ENCODE peak calls at places on chromosomes 2 and 18, in six cellular contexts. One of them, this sample, is unnamed.

GRCh38 chr2:109205447-109205846 is 76.4 kb downstream of the SH3RF3 start:
- DNase-seq in neuronal stem cell: no peak
- DNase-seq in caudate nucleus: no peak
- DNase-seq in effector memory CD4-positive, alpha-beta T cell: no peak
- DNase-seq in hepatocyte: no peak
- DNase-seq in mesenchymal stem cell: no peak
- DNase-seq in this sample: no peak

GRCh38 chr2:88857951-88858406 is 166.5 kb downstream of the RPIA start:
- DNase-seq in mesenchymal stem cell: no peak
- DNase-seq in caudate nucleus: no peak
- DNase-seq in hepatocyte: no peak
- DNase-seq in effector memory CD4-positive, alpha-beta T cell: no peak
- DNase-seq in neuronal stem cell: no peak
- DNase-seq in this sample: no peak

GRCh38 chr2:105510761-105511669 is 112.2 kb upstream of the FHL2 start:
- DNase-seq in caudate nucleus: no peak
- DNase-seq in hepatocyte: peak
- DNase-seq in mesenchymal stem cell: peak
- DNase-seq in neuronal stem cell: no peak
- DNase-seq in effector memory CD4-positive, alpha-beta T cell: no peak
- DNase-seq in this sample: no peak

GRCh38 chr2:95025406-95026319 is at the start of gene MAL:
- DNase-seq in caudate nucleus: peak
- DNase-seq in effector memory CD4-positive, alpha-beta T cell: peak
- DNase-seq in hepatocyte: no peak
- DNase-seq in mesenchymal stem cell: no peak
- DNase-seq in neuronal stem cell: peak
- DNase-seq in this sample: no peak

GRCh38 chr2:169796441-169796840 is 2.2 kb upstream of the SSB start:
- DNase-seq in caudate nucleus: no peak
- DNase-seq in neuronal stem cell: no peak
- DNase-seq in hepatocyte: no peak
- DNase-seq in mesenchymal stem cell: no peak
- DNase-seq in effector memory CD4-positive, alpha-beta T cell: no peak
- DNase-seq in this sample: no peak

GRCh38 chr18:5295231-5295920 is at the start of gene ZBTB14:
- DNase-seq in caudate nucleus: peak
- DNase-seq in mesenchymal stem cell: peak
- DNase-seq in effector memory CD4-positive, alpha-beta T cell: peak
- DNase-seq in neuronal stem cell: peak
- DNase-seq in hepatocyte: peak
- DNase-seq in this sample: peak

GRCh38 chr2:44638649-44639048 is 276.9 kb downstream of the CAMKMT start:
- DNase-seq in hepatocyte: no peak
- DNase-seq in neuronal stem cell: no peak
- DNase-seq in effector memory CD4-positive, alpha-beta T cell: no peak
- DNase-seq in caudate nucleus: no peak
- DNase-seq in mesenchymal stem cell: no peak
- DNase-seq in this sample: no peak

GRCh38 chr2:233319256-233319655 is 11.6 kb downstream of the SAG start:
- DNase-seq in caudate nucleus: no peak
- DNase-seq in mesenchymal stem cell: no peak
- DNase-seq in hepatocyte: no peak
- DNase-seq in effector memory CD4-positive, alpha-beta T cell: no peak
- DNase-seq in neuronal stem cell: no peak
- DNase-seq in this sample: no peak

GRCh38 chr2:175366814-175367213 is 185.3 kb upstream of the ATP5MC3 start:
- DNase-seq in neuronal stem cell: peak
- DNase-seq in hepatocyte: peak
- DNase-seq in effector memory CD4-positive, alpha-beta T cell: no peak
- DNase-seq in mesenchymal stem cell: peak
- DNase-seq in caudate nucleus: no peak
- DNase-seq in this sample: no peak

GRCh38 chr18:31504455-31505147 is 6.6 kb downstream of the DSG2 start:
- DNase-seq in effector memory CD4-positive, alpha-beta T cell: no peak
- DNase-seq in hepatocyte: no peak
- DNase-seq in mesenchymal stem cell: no peak
- DNase-seq in caudate nucleus: no peak
- DNase-seq in neuronal stem cell: no peak
- DNase-seq in this sample: no peak

DNA sequence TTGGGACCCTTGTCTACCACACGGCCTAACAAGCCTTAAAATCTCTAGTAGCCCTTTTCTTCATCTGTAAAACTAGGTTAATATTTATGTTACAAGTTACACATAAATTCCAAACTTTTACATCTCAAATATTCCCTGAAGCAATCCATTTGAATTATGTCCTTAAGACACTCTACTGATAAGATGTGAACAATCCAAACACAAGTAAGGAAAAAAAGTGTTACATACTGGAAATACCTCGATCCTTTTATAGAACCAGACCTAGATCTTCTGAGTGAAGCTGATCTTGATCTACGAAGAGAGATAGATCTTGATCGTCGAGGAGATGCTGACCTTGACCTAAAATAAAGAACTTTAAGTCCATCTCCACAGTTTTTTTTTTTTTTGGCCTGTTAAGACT is 3.3 kb downstream of the SRSF7 start:
- DNase-seq in hepatocyte: no peak
- DNase-seq in neuronal stem cell: no peak
- DNase-seq in effector memory CD4-positive, alpha-beta T cell: no peak
- DNase-seq in mesenchymal stem cell: no peak
- DNase-seq in caudate nucleus: no peak
- DNase-seq in this sample: no peak
- H3K27ac ChIP-seq in hepatocyte: peak
- H3K27ac ChIP-seq in neuronal stem cell: no peak
- H3K27ac ChIP-seq in effector memory CD4-positive, alpha-beta T cell: peak
- H3K27ac ChIP-seq in mesenchymal stem cell: no peak
- H3K27ac ChIP-seq in caudate nucleus: no peak
- H3K27ac ChIP-seq in this sample: no peak

DNA sequence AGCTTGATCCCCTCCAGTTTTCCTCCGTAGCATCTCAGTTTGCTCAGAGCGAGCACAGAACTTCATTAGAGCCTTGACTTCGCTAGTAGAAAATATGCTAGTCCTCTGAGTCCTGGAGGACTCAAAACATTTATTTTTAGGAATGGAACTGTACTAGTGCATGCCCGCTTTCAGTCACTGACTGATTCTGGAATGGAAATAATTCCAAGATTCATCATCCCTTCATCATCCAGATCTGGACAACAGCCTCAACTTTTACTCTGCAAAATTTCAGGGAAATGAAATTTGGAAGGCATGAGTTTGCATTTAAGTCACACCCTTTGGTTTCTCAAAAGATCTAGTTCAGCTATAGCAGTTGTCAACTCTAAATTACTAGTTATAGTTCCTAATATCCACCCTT is 304.6 kb downstream of the XIRP2 start:
- DNase-seq in hepatocyte: no peak
- DNase-seq in effector memory CD4-positive, alpha-beta T cell: no peak
- DNase-seq in neuronal stem cell: no peak
- DNase-seq in caudate nucleus: no peak
- DNase-seq in mesenchymal stem cell: no peak
- DNase-seq in this sample: no peak
- H3K27ac ChIP-seq in hepatocyte: no peak
- H3K27ac ChIP-seq in effector memory CD4-positive, alpha-beta T cell: no peak
- H3K27ac ChIP-seq in neuronal stem cell: no peak
- H3K27ac ChIP-seq in caudate nucleus: no peak
- H3K27ac ChIP-seq in mesenchymal stem cell: no peak
- H3K27ac ChIP-seq in this sample: no peak

GRCh38 chr18:7367336-7367735 is 136.4 kb downstream of the LRRC30 start:
- DNase-seq in hepatocyte: no peak
- DNase-seq in mesenchymal stem cell: no peak
- DNase-seq in caudate nucleus: no peak
- DNase-seq in effector memory CD4-positive, alpha-beta T cell: no peak
- DNase-seq in neuronal stem cell: no peak
- DNase-seq in this sample: no peak
- H3K27ac ChIP-seq in hepatocyte: no peak
- H3K27ac ChIP-seq in mesenchymal stem cell: no peak
- H3K27ac ChIP-seq in caudate nucleus: no peak
- H3K27ac ChIP-seq in effector memory CD4-positive, alpha-beta T cell: no peak
- H3K27ac ChIP-seq in neuronal stem cell: no peak
- H3K27ac ChIP-seq in this sample: no peak

GRCh38 chr2:172438741-172439508 is 11.5 kb downstream of the ITGA6 start:
- DNase-seq in hepatocyte: no peak
- DNase-seq in caudate nucleus: no peak
- DNase-seq in effector memory CD4-positive, alpha-beta T cell: no peak
- DNase-seq in neuronal stem cell: no peak
- DNase-seq in mesenchymal stem cell: no peak
- DNase-seq in this sample: no peak

GRCh38 chr2:172440795-172441194 is 13.4 kb downstream of the ITGA6 start:
- DNase-seq in mesenchymal stem cell: no peak
- DNase-seq in effector memory CD4-positive, alpha-beta T cell: no peak
- DNase-seq in hepatocyte: peak
- DNase-seq in neuronal stem cell: no peak
- DNase-seq in caudate nucleus: no peak
- DNase-seq in this sample: no peak

GRCh38 chr2:172438064-172438421 is 10.7 kb downstream of the ITGA6 start:
- DNase-seq in neuronal stem cell: no peak
- DNase-seq in caudate nucleus: no peak
- DNase-seq in effector memory CD4-positive, alpha-beta T cell: no peak
- DNase-seq in hepatocyte: no peak
- DNase-seq in mesenchymal stem cell: no peak
- DNase-seq in this sample: no peak

GRCh38 chr2:172439509-172439860 is 12.1 kb downstream of the ITGA6 start:
- DNase-seq in neuronal stem cell: no peak
- DNase-seq in hepatocyte: no peak
- DNase-seq in effector memory CD4-positive, alpha-beta T cell: no peak
- DNase-seq in caudate nucleus: no peak
- DNase-seq in mesenchymal stem cell: no peak
- DNase-seq in this sample: no peak

DNA sequence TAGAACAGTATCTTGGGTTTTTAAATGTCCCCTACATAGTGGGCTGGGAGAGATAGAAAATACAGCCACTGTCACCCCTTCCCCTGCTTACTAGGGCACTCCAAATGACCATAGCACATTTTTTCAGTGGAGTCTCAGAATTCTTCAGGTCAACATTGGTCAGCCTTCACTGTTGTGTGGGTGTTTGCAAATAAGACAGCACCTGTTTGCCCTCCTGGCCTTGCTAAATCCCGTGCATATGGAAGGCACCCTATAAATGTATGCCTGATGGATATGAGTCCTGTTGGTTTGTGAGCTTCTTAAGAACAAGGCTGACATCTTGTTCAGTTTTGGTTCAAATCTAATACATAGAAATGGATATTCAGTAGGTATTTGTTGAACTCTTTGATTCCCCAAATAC is 12.5 kb downstream of the ITGA6 start:
- DNase-seq in mesenchymal stem cell: no peak
- DNase-seq in caudate nucleus: no peak
- DNase-seq in effector memory CD4-positive, alpha-beta T cell: no peak
- DNase-seq in hepatocyte: no peak
- DNase-seq in neuronal stem cell: no peak
- DNase-seq in this sample: no peak
- H3K27ac ChIP-seq in mesenchymal stem cell: peak
- H3K27ac ChIP-seq in caudate nucleus: no peak
- H3K27ac ChIP-seq in effector memory CD4-positive, alpha-beta T cell: peak
- H3K27ac ChIP-seq in hepatocyte: peak
- H3K27ac ChIP-seq in neuronal stem cell: no peak
- H3K27ac ChIP-seq in this sample: no peak